ENCODE peak calls at places on chromosomes 2 and 18, in five cellular contexts. Y is fibroblast of villous mesenchyme, S is stomach, M is heart right ventricle, B is HCT116. W is an unnamed sample.

GRCh38 chr2:120651818-120652217 is 83.8 kb upstream of the GLI2 start:
- DNase-seq in M (no peak), S (no peak), B (no peak), Y (no peak), W (no peak)

GRCh38 chr18:73446502-73446901 is 578.7 kb upstream of the NETO1 start:
- DNase-seq in Y (no peak), B (no peak), M (no peak), S (no peak), W (no peak)

GRCh38 chr2:91974401-91975129 is 2896.7 kb upstream of the TEKT4 start:
- DNase-seq in M (no peak), Y (no peak), S (no peak), B (no peak), W (no peak)

GRCh38 chr2:219314804-219315468 is 5.7 kb upstream of the PTPRN start:
- DNase-seq in S (no peak), B (no peak), Y (no peak), M (no peak), W (no peak)

GRCh38 chr18:21703241-21703820 is 1.2 kb downstream of the ABHD3 start:
- DNase-seq in Y (no peak), B (no peak), M (no peak), S (peak), W (no peak)

GRCh38 chr2:8551622-8552074 is 130.2 kb upstream of the ID2 start:
- DNase-seq in Y (no peak), S (peak), B (no peak), M (no peak), W (no peak)

GRCh38 chr18:21701621-21702020 is 3.0 kb downstream of the ABHD3 start:
- DNase-seq in M (no peak), S (no peak), B (no peak), Y (no peak), W (no peak)

GRCh38 chr2:18719978-18720775 is 130.8 kb upstream of the NT5C1B start:
- DNase-seq in B (no peak), M (no peak), S (no peak), Y (peak), W (peak)

GRCh38 chr2:158583923-158584322 is 127.2 kb downstream of the PKP4 start:
- DNase-seq in M (no peak), S (no peak), B (no peak), Y (no peak), W (no peak)

GRCh38 chr2:72004976-72005375 is 142.7 kb downstream of the CYP26B1 start:
- DNase-seq in S (peak), Y (no peak), B (no peak), M (no peak), W (no peak)

GRCh38 chr2:51031004-51031791 is 734 bp downstream of the NRXN1 start:
- DNase-seq in M (no peak), S (no peak), B (no peak), Y (no peak), W (no peak)

GRCh38 chr2:181483876-181484275 is 26.7 kb downstream of the ITGA4 start:
- DNase-seq in S (no peak), Y (no peak), B (no peak), M (no peak), W (no peak)

GRCh38 chr2:175743020-175743419 is 259.0 kb downstream of the LNPK start:
- DNase-seq in B (no peak), M (no peak), S (no peak), Y (no peak), W (no peak)

GRCh38 chr2:6923319-6923718 is 6.1 kb downstream of the RNF144A start:
- DNase-seq in M (peak), B (no peak), Y (no peak), S (no peak), W (no peak)

GRCh38 chr2:135052997-135053474 is 944 bp downstream of the RAB3GAP1 start:
- DNase-seq in M (no peak), S (no peak), B (no peak), Y (peak), W (no peak)

GRCh38 chr2:174337337-174338154 is 2.8 kb downstream of the SP9 start:
- DNase-seq in S (no peak), Y (no peak), B (no peak), M (no peak), W (no peak)

GRCh38 chr18:28961669-28962228 is 784.8 kb upstream of the CDH2 start:
- DNase-seq in S (no peak), Y (peak), M (no peak), B (peak), W (peak)

GRCh38 chr2:88563134-88563533 is 64.1 kb downstream of the EIF2AK3 start:
- DNase-seq in M (no peak), Y (peak), S (no peak), B (no peak), W (no peak)
- TF ChIP-seq CTCF in M (no peak), Y (no peak), S (no peak), B (no peak), W (no peak)

DNA sequence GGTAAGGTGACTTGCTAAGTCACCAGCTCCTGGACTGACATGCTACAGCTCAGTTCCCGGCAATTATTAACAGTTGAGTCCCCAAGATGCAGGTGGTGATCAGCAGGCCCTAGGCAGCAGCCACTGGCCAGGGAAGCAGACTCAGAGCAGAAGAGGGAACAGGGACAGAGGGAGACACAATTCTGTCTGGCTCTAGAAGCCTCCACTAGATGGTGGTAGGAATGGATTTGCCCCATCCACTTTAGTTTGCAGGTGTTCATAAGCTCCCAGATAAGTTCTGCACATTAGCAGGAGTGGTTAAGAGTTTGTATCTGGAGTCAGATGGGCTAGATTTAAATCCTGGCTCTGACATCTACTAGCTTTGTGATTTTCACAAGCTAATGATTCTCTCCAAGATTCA is 25.5 kb upstream of the SLC1A4 start:
- DNase-seq in M (no peak), S (no peak), Y (no peak), B (no peak), W (no peak)
- TF ChIP-seq CTCF in M (no peak), S (no peak), Y (no peak), B (no peak), W (no peak)

GRCh38 chr2:23414876-23415275 is 29.9 kb downstream of the KLHL29 start:
- DNase-seq in Y (peak), M (no peak), S (no peak), B (no peak), W (no peak)
- TF ChIP-seq CTCF in Y (peak), M (no peak), S (no peak), B (peak), W (peak)

GRCh38 chr18:31243740-31244512 is 74.0 kb upstream of the DSG1 start:
- DNase-seq in M (no peak), S (no peak), B (peak), Y (no peak), W (no peak)

GRCh38 chr18:31244737-31245432 is 73.1 kb upstream of the DSG1 start:
- DNase-seq in M (no peak), B (no peak), S (no peak), Y (no peak), W (no peak)

GRCh38 chr18:31237142-31237541 is 74.5 kb upstream of the DSC1 start:
- DNase-seq in B (no peak), Y (no peak), S (no peak), M (no peak), W (no peak)

GRCh38 chr18:31241900-31242409 is 76.0 kb upstream of the DSG1 start:
- DNase-seq in B (peak), M (no peak), Y (no peak), S (no peak), W (no peak)

DNA sequence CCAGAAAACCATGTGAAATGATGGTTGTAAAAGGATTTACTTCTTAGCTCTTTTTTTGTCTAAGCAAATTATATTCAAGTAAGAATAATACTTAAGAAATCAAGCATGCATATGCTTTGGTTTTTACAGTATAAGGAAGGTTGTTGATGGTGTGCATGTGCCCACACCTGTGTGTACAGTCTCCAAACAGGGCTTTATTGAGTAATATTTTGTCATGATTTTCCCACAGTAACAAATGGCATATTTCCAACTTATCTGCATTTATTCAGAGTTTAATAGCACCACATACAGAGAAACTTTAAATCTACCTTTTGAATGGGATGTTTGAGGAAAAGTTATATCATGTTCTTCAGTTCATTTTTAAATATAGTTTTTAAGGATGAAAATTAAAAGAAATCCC is 76.5 kb upstream of the DSG1 start:
- DNase-seq in M (no peak), B (no peak), Y (no peak), S (no peak), W (no peak)
- TF ChIP-seq CTCF in M (no peak), B (no peak), Y (no peak), S (no peak), W (no peak)

GRCh38 chr2:185738679-185739472 is at the start of gene FSIP2:
- DNase-seq in B (no peak), S (peak), Y (peak), M (peak), W (peak)
- TF ChIP-seq CTCF in B (no peak), S (peak), Y (peak), M (peak), W (peak)

GRCh38 chr2:216221806-216222205 is 112.7 kb downstream of the XRCC5 start:
- DNase-seq in B (no peak), S (no peak), Y (no peak), M (no peak), W (peak)

GRCh38 chr2:216220976-216221375 is 111.8 kb downstream of the XRCC5 start:
- DNase-seq in M (no peak), B (no peak), Y (no peak), S (no peak), W (no peak)

GRCh38 chr2:216217904-216218260 is 108.7 kb downstream of the XRCC5 start:
- DNase-seq in B (no peak), Y (no peak), M (no peak), S (no peak), W (no peak)

GRCh38 chr2:216219866-216220265 is 110.7 kb downstream of the XRCC5 start:
- DNase-seq in M (no peak), S (no peak), Y (no peak), B (no peak), W (no peak)

GRCh38 chr2:216222650-216223352 is 113.7 kb downstream of the XRCC5 start:
- DNase-seq in M (no peak), S (no peak), Y (peak), B (no peak), W (peak)
- TF ChIP-seq CTCF in M (peak), S (no peak), Y (peak), B (peak), W (peak)

DNA sequence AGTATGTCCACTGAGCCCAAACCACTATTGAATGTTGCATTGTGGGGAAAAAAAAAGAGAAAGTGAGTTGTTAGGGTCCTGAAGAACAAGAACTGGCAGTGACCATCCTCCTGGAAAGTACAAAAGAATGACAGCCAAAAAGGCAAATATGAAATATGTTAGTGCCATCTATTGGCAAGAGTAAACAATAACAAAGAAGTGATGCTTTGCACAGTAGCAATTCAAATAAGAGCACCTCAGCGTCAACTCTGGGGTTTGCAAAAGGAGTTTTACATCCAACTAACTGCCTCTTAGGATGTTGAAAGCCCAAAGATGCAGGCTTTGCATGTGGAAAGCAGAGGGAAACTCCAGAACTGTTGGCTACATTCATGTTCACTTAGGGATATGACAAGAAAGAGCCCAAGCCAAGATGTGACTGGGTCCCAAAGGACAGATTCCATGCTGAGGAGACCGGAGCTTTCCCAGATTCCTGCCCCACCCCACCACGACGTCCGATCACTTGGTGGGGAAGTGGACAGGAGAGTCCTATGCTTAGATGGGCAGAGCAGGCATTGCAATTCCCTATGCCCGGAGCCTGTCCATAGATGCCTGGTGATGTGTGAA is 15.6 kb downstream of the TRABD2A start:
- DNase-seq in M (no peak), Y (peak), B (no peak), S (no peak), W (no peak)
- TF ChIP-seq CTCF in M (peak), Y (peak), B (peak), S (no peak), W (peak)

GRCh38 chr2:94978917-94979316 is 46.6 kb upstream of the MAL start:
- DNase-seq in Y (no peak), S (no peak), B (no peak), M (no peak), W (no peak)

GRCh38 chr2:94979406-94980375 is 45.8 kb upstream of the MAL start:
- DNase-seq in S (no peak), Y (no peak), B (no peak), M (no peak), W (no peak)

GRCh38 chr2:94980406-94980805 is 45.1 kb upstream of the MAL start:
- DNase-seq in M (no peak), Y (no peak), S (no peak), B (no peak), W (no peak)

GRCh38 chr2:94982156-94982555 is 43.4 kb upstream of the MAL start:
- DNase-seq in M (no peak), B (no peak), Y (no peak), S (no peak), W (no peak)

GRCh38 chr2:94977826-94978225 is 47.7 kb upstream of the MAL start:
- DNase-seq in B (no peak), S (no peak), Y (no peak), M (no peak), W (no peak)
- TF ChIP-seq CTCF in B (no peak), S (no peak), Y (no peak), M (no peak), W (no peak)

GRCh38 chr2:119190321-119190720 is 31.8 kb upstream of the C1QL2 start:
- DNase-seq in S (no peak), Y (no peak), M (no peak), B (no peak), W (no peak)

GRCh38 chr2:119195887-119196286 is 27.7 kb upstream of the STEAP3 start:
- DNase-seq in M (no peak), Y (no peak), S (no peak), B (no peak), W (no peak)

GRCh38 chr2:119195001-119195400 is 28.6 kb upstream of the STEAP3 start:
- DNase-seq in Y (no peak), M (no peak), B (no peak), S (no peak), W (no peak)

GRCh38 chr2:119190726-119191125 is 32.2 kb upstream of the C1QL2 start:
- DNase-seq in B (no peak), Y (no peak), S (no peak), M (no peak), W (no peak)

DNA sequence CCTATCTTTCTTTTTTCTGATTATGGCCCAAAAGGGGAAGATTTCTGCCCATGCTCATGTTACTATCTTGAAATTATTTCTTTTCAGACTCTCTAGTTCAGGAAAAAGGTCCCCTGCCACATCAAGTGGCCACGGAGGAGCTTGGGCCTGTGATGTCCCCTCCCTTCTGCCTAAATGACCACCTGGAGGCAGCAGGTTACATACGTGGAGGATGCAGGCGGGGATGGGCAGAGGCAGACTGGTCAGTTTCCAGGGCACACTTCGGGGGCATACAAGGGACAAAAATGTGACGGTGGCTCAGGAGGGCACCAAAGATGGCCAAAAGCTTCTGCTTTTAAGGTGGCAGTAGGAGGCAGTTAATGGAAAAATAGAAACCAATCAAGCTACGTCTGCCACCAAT is 30.7 kb upstream of the STEAP3 start:
- DNase-seq in M (no peak), B (no peak), Y (no peak), S (no peak), W (no peak)
- TF ChIP-seq CTCF in M (no peak), B (no peak), Y (no peak), S (no peak), W (peak)

DNA sequence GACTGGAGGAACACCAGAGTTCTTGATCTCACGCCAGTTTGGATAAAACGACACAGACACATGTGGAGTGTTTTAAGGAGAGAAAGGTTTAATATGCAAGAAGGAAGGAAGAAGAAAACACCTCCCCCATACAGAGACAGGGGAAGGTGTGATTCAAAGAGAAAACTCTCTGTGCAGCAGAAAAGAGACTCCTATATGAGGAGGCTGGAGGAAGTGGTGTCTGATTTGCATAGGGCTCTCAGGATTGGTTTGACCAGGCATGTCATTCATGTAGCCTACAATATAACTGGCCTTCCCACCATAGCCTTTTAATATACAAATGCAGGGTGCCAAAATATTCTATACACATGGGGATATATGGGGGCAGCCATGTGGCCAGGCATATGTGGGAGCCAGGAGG is 1386.5 kb downstream of the RPIA start:
- DNase-seq in Y (no peak), S (no peak), M (no peak), B (no peak), W (no peak)
- TF ChIP-seq CTCF in Y (no peak), S (no peak), M (no peak), B (no peak), W (no peak)